ENCODE peak calls at places on chromosomes 3 and 15, in six cellular contexts. X is H54, V is Peyer's patch, T is A549, G is IMR-90, L is heart left ventricle. F is an unnamed sample.

GRCh38 chr15:94460624-94461023 is 229.3 kb downstream of the MCTP2 start:
- DNase-seq in X (no peak), V (no peak), T (no peak), G (no peak), L (no peak), F (no peak)

GRCh38 chr3:72753495-72753894 is 94.8 kb downstream of the SHQ1 start:
- DNase-seq in X (no peak), V (no peak), T (no peak), G (no peak), L (no peak), F (no peak)

GRCh38 chr3:136110481-136110880 is 85.7 kb downstream of the MSL2 start:
- DNase-seq in X (no peak), V (no peak), T (no peak), G (no peak), L (no peak), F (no peak)

GRCh38 chr3:126131881-126132750 is 48.2 kb upstream of the SLC41A3 start:
- DNase-seq in X (no peak), V (peak; percentile 38), T (no peak), G (no peak), L (no peak), F (peak; percentile 13)

GRCh38 chr3:141401584-141402475 is 33.5 kb downstream of the ZBTB38 start:
- DNase-seq in X (peak; percentile 56), V (peak; percentile 77), T (peak; percentile 50), G (no peak), L (peak; percentile 71), F (no peak)

GRCh38 chr3:198071602-198072285 is 111.7 kb downstream of the LMLN start:
- DNase-seq in X (peak; percentile 45), V (no peak), T (peak; percentile 28), G (peak; percentile 97), L (no peak), F (no peak)

GRCh38 chr3:106688463-106688862 is 688.8 kb upstream of the CCDC54 start:
- DNase-seq in X (peak; percentile 23), V (no peak), T (peak; percentile 20), G (peak; percentile 92), L (peak; percentile 16), F (no peak)

GRCh38 chr3:188284455-188285212 is 130.7 kb downstream of the LPP start:
- DNase-seq in X (no peak), V (no peak), T (no peak), G (peak; percentile 61), L (no peak), F (no peak)

GRCh38 chr3:167602041-167602440 is 51.7 kb downstream of the WDR49 start:
- DNase-seq in X (no peak), V (no peak), T (no peak), G (no peak), L (no peak), F (no peak)

GRCh38 chr15:76904461-76905012 is 603 bp downstream of the SCAPER start:
- DNase-seq in X (peak; percentile 20), V (no peak), T (peak; percentile 46), G (peak; percentile 16), L (peak; percentile 31), F (no peak)

GRCh38 chr3:32837789-32838188 is 20.0 kb downstream of the TRIM71 start:
- DNase-seq in X (no peak), V (no peak), T (no peak), G (no peak), L (no peak), F (no peak)

GRCh38 chr15:45551691-45552090 is 29.1 kb upstream of the SLC30A4 start:
- DNase-seq in X (no peak), V (no peak), T (no peak), G (peak; percentile 44), L (no peak), F (no peak)

GRCh38 chr3:188272481-188273372 is 118.8 kb downstream of the LPP start:
- DNase-seq in X (no peak), V (no peak), T (no peak), G (peak; percentile 94), L (no peak), F (no peak)

DNA sequence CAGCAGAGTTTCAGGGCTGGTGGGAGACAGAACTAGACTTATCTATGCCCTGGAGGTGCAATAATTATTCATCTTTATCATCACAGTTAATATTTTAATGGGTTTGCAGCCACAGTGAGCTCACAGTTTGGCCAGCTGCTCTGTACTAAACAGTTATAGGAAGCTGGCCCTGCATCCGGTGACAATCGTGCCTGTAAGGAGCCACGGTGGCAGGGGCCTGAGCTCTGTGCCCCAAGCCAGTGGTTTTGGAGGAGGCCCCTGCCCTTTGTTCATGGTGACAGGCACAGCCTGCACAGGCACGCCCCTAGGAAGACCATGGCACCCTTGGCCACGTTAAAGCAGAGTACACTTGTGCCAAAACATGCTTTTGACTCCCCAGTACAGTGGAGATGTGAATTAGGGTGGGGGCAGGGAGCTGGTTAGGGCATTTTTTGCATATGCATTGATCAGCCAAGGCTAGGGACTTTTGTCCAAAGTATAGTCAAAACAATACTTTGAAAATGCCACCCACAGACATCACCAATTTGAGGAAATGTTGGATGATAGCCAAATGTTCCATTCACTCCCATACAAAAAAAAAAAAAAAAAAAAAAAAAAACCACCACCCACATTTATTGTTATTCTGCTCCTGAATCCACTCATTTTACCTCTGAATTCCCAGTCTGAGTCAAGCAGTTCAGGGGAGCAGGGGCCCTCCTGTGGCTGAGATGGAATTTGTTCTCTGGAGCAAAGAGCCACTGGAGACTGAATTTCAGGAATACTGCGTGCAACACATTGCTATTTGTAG is 3.4 kb upstream of the RFTN1 start:
- DNase-seq in X (peak; percentile 48), V (no peak), T (peak; percentile 38), G (peak; percentile 74), L (peak; percentile 40), F (no peak)
- TF ChIP-seq POLR2A in X (no peak), V (no peak), T (no peak), G (no peak), L (no peak), F (no peak)

GRCh38 chr3:166388321-166388720 is 551.1 kb upstream of the BCHE start:
- DNase-seq in X (no peak), V (no peak), T (no peak), G (no peak), L (no peak), F (no peak)
- TF ChIP-seq POLR2A in X (no peak), V (no peak), T (no peak), G (no peak), L (no peak), F (no peak)

GRCh38 chr3:52153389-52154096 is 680 bp downstream of the POC1A start:
- DNase-seq in X (peak; percentile 56), V (peak; percentile 67), T (peak; percentile 25), G (peak; percentile 11), L (no peak), F (peak; percentile 31)

GRCh38 chr3:52150357-52150756 is 3.9 kb downstream of the POC1A start:
- DNase-seq in X (no peak), V (no peak), T (no peak), G (no peak), L (no peak), F (no peak)

GRCh38 chr3:52150860-52151259 is 3.4 kb downstream of the POC1A start:
- DNase-seq in X (no peak), V (no peak), T (no peak), G (no peak), L (no peak), F (no peak)

GRCh38 chr3:52155912-52156311 is 1.7 kb upstream of the POC1A start:
- DNase-seq in X (no peak), V (no peak), T (no peak), G (no peak), L (no peak), F (no peak)

DNA sequence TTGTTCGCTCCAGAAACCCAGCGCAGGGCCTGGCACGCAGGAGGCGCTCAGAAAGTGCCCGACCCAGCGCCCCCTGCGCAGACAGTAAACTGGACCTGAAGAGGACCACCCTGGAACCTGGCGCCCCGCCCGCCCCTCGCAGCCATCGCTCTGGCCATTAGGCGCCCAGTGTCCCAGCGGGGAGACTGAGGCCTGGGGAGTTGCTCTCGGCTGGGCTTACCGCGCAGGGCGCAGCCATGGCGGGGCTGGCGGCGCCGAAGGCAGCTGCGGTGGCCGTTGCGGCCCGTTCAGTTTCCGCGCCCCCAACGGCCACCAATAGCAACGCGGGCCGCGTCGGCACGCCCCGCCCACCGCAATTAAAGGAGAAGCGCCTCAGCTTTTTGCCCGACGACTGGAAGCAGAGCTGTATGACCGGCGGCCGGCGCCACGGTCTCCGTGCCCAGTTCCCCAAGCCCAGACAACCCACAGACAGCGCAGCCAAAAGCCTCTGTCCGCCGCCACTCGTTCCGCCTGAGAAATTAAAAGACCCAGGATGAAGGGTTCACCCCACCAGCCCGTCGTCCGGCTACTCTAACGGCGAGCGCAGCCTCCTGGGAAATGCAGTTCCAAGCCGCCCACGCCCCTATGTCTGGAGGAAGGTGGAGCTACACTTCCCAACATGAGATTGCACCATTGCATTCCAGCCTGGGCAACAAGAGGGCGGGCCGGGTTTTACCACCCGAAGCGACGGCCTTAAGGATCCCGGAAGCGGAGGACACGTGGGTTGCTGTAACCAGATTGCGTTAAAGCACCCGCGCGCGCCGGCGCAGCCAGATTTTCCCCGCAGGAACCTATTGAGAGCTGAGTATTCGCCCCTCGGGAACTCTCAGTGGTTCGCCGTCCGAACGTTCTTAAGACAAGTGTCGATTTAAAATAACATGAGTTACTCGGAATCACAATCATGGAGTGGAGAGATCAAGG is at the start of gene POC1A:
- DNase-seq in X (peak; percentile 93), V (peak; percentile 94), T (peak; percentile 90), G (peak; percentile 98), L (peak; percentile 97), F (peak; percentile 98)
- TF ChIP-seq POLR2A in X (peak; percentile 65), V (peak; percentile 28), T (peak; percentile 52), G (no peak), L (peak; percentile 64), F (peak; percentile 15)

GRCh38 chr15:66934315-66934930 is 131.0 kb upstream of the SMAD3 start:
- DNase-seq in X (no peak), V (no peak), T (no peak), G (no peak), L (no peak), F (no peak)

GRCh38 chr15:66929843-66930242 is 135.6 kb upstream of the SMAD3 start:
- DNase-seq in X (no peak), V (no peak), T (no peak), G (no peak), L (no peak), F (no peak)

GRCh38 chr15:66932634-66933024 is 132.8 kb upstream of the SMAD3 start:
- DNase-seq in X (no peak), V (no peak), T (no peak), G (no peak), L (no peak), F (no peak)

GRCh38 chr15:66935121-66935520 is 130.3 kb upstream of the SMAD3 start:
- DNase-seq in X (no peak), V (no peak), T (no peak), G (no peak), L (no peak), F (no peak)

DNA sequence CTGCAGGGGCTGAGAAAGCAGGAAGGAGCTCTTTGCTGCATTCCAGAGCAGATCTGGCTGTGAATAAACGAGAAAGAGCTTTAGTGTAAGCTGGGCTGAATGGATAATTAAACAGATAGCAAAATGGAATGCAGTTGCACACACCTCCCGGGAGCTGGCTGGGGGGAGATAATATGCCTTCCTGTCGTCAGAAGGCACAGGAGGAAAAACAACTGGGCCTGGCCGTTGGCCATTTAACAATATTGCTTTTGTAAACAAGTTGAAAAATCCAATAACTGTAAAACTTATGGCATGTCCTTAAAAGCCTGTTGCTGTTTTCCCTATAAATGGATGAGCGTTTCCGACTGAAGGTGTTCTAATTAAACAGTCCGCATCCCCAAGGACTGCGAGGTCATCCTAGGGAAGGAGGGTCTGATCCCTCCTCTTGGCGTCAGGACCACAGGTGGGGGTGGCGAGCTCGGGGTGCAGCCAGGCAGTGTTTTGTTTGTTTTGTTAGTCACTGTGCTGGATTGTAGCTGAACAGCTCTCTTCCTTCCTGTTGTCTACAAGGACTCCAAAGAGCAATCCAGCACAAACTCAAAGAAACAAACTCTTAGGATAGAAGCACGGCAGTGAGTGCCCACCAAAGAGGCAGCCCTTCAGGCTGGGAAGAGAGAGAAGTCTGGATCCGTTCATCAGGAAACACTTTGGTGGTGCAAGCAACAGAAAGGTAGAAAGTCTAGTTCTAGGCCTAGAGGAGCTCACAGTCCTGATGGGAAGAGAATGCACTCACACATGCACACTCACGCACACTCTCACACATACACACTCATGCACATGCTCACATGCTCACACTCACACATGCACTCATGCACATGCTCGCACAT is 133.4 kb upstream of the SMAD3 start:
- DNase-seq in X (peak; percentile 55), V (peak; percentile 67), T (peak; percentile 96), G (peak; percentile 63), L (no peak), F (no peak)
- TF ChIP-seq POLR2A in X (no peak), V (no peak), T (no peak), G (no peak), L (no peak), F (no peak)